ENCODE peak calls at places on chromosome 7, in eight cellular contexts. L is T47D, A is NCI-H1092, P is neural crest cell, R is left ventricle myocardium inferior, F is T-helper 9 cell, U is amniotic stem cell, N is A172. Y is an unnamed sample.

GRCh38 chr7:93992423-93993110 is 11.6 kb downstream of the BET1 start:
- DNase-seq in R (no peak), L (no peak), A (no peak), N (no peak), F (no peak), U (no peak), P (no peak), Y (no peak)

GRCh38 chr7:87156709-87157108 is 4.5 kb downstream of the DMTF1 start:
- DNase-seq in P (no peak), U (no peak), F (no peak), A (no peak), L (no peak), R (no peak), N (no peak), Y (no peak)

GRCh38 chr7:31318308-31318707 is 22.2 kb downstream of the NEUROD6 start:
- DNase-seq in N (no peak), R (no peak), F (no peak), P (no peak), A (no peak), L (no peak), U (no peak), Y (no peak)

GRCh38 chr7:98852826-98853225 is 17.0 kb downstream of the TMEM130 start:
- DNase-seq in A (no peak), L (no peak), U (no peak), P (no peak), R (no peak), N (peak; percentile 74), F (no peak), Y (peak; percentile 84)

GRCh38 chr7:57181281-57181680 is 49.0 kb upstream of the ZNF479 start:
- DNase-seq in P (no peak), L (peak; percentile 32), R (no peak), A (no peak), U (no peak), F (no peak), N (no peak), Y (no peak)

GRCh38 chr7:14196555-14196954 is 207.1 kb upstream of the ETV1 start:
- DNase-seq in A (no peak), L (no peak), U (no peak), F (no peak), N (peak; percentile 14), R (no peak), P (no peak), Y (no peak)

GRCh38 chr7:155961241-155962190 is 149.3 kb upstream of the SHH start:
- DNase-seq in P (no peak), A (no peak), R (no peak), F (no peak), N (peak; percentile 80), L (peak; percentile 37), U (no peak), Y (peak; percentile 57)

GRCh38 chr7:34454381-34454780 is 203.6 kb upstream of the NPSR1 start:
- DNase-seq in R (no peak), U (no peak), L (no peak), N (no peak), P (no peak), F (no peak), A (no peak), Y (no peak)

GRCh38 chr7:1898628-1899185 is 228.6 kb downstream of the ELFN1 start:
- DNase-seq in L (no peak), U (no peak), R (no peak), A (no peak), P (no peak), N (no peak), F (no peak), Y (no peak)

GRCh38 chr7:28409716-28410627 is 2.3 kb upstream of the CREB5 start:
- DNase-seq in U (peak; percentile 13), N (no peak), F (no peak), L (no peak), P (peak; percentile 41), A (no peak), R (peak; percentile 39), Y (peak; percentile 71)